ENCODE peak calls at places on chromosome 3, in five cellular contexts. C, U, X, M and D are unnamed samples. For H3K4me1, the result is how much of the 10 kb centered on the place peaks cover.

GRCh38 chr3:24192004-24192403 is 246.9 kb downstream of the NR1D2 start:
- DNase-seq in C (no peak), M (no peak), X (no peak), U (no peak), D (no peak)

GRCh38 chr3:191176038-191176437 is 23.0 kb upstream of the OSTN start:
- DNase-seq in M (no peak), C (no peak), X (no peak), U (no peak), D (no peak)

GRCh38 chr3:19688767-19689166 is 245.2 kb downstream of the EFHB start:
- DNase-seq in M (no peak), U (no peak), C (no peak), X (no peak), D (no peak)

GRCh38 chr3:56347219-56347871 is 120.9 kb downstream of the ERC2 start:
- DNase-seq in M (no peak), C (no peak), X (no peak), U (no peak), D (peak)

GRCh38 chr3:177481329-177481728 is 284.0 kb upstream of the TBL1XR1 start:
- DNase-seq in C (no peak), M (no peak), U (no peak), X (no peak), D (no peak)

GRCh38 chr3:23620616-23621015 is 185.1 kb upstream of the UBE2E1 start:
- DNase-seq in X (no peak), C (no peak), M (no peak), U (no peak), D (no peak)

GRCh38 chr3:170154084-170154483 is 27.4 kb downstream of the PHC3 start:
- DNase-seq in X (no peak), M (no peak), U (no peak), C (no peak), D (no peak)

GRCh38 chr3:186949281-186949982 is 19.1 kb downstream of the ST6GAL1 start:
- DNase-seq in M (peak), X (peak), U (no peak), C (no peak), D (no peak)

GRCh38 chr3:16103472-16103871 is 71.0 kb upstream of the GALNT15 start:
- DNase-seq in M (no peak), U (peak), C (no peak), X (no peak), D (no peak)

GRCh38 chr3:37241880-37242279 is 67.5 kb upstream of the LRRFIP2 start:
- DNase-seq in X (no peak), U (no peak), M (no peak), C (no peak), D (no peak)

GRCh38 chr3:193771736-193772135 is 178.7 kb downstream of the OPA1 start:
- DNase-seq in M (no peak), X (no peak), C (no peak), U (no peak), D (no peak)

GRCh38 chr3:124846189-124846588 is 41.0 kb downstream of the ITGB5 start:
- DNase-seq in C (no peak), U (peak), X (no peak), M (no peak), D (no peak)

GRCh38 chr3:35772364-35773009 is 133.2 kb downstream of the ARPP21 start:
- DNase-seq in U (no peak), M (no peak), X (no peak), C (no peak), D (no peak)

GRCh38 chr3:172538368-172539264 is 15.4 kb upstream of the TNFSF10 start:
- DNase-seq in C (no peak), U (no peak), X (no peak), M (no peak), D (no peak)

GRCh38 chr3:179716226-179716625 is 63.4 kb downstream of the USP13 start:
- DNase-seq in M (no peak), U (no peak), X (no peak), C (no peak), D (no peak)

GRCh38 chr3:47578119-47578630 is 490 bp downstream of the CSPG5 start:
- DNase-seq in C (no peak), M (peak), U (no peak), X (peak), D (no peak)

GRCh38 chr3:99500485-99500884 is 137.9 kb upstream of the COL8A1 start:
- DNase-seq in M (no peak), C (no peak), X (no peak), U (no peak), D (no peak)

GRCh38 chr3:111610612-111611054 is 15.5 kb upstream of the ZBED2 start:
- DNase-seq in M (no peak), U (no peak), X (no peak), C (peak), D (no peak)
- H3K27ac ChIP-seq in M (no peak), U (no peak), X (no peak), C (peak), D (no peak)

GRCh38 chr3:112773864-112774263 is 72.8 kb downstream of the CD200R1L start:
- DNase-seq in X (no peak), M (no peak), C (peak), U (no peak), D (no peak)
- H3K4me3 ChIP-seq in X (no peak), M (no peak), C (no peak), U (no peak), D (no peak)

DNA sequence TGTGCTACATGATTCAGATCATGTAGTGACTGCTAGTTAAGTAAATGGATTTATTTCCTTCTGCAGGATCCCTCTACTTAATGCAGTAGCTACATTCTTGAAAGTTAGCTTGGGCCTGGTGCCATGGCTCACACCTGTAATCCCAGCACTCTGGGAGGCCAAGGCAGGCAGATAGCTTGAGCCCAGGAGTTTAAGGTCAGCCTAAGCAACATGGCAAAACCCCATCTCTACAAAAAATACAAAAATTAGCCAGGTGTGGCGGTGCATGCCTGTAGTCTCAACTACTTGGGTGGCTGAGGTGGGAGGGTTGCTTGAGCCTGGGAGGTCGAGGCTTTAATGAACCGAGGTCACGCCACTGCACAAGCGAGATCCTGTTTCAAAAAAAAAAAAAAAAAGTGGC is 21.9 kb downstream of the TSEN2 start:
- DNase-seq in C (no peak), X (no peak), U (no peak), M (no peak), D (no peak)
- H3K4me1 ChIP-seq in C (under half), X (under half), U (under half), M (under half), D (under half)

GRCh38 chr3:71815676-71816075 is 30.7 kb upstream of the PROK2 start:
- DNase-seq in X (no peak), M (no peak), U (no peak), C (no peak), D (no peak)
- H3K27ac ChIP-seq in X (no peak), M (no peak), U (no peak), C (no peak), D (no peak)

GRCh38 chr3:14605070-14605469 is 46.5 kb upstream of the CCDC174 start:
- DNase-seq in U (peak), C (no peak), X (no peak), M (no peak), D (no peak)

GRCh38 chr3:14601692-14602005 is 49.9 kb upstream of the CCDC174 start:
- DNase-seq in X (no peak), M (no peak), C (no peak), U (peak), D (no peak)

GRCh38 chr3:14600856-14601610 is 50.5 kb upstream of the CCDC174 start:
- DNase-seq in C (no peak), M (no peak), X (no peak), U (peak), D (no peak)

GRCh38 chr3:14602006-14602803 is 49.4 kb upstream of the CCDC174 start:
- DNase-seq in X (no peak), U (peak), C (no peak), M (no peak), D (no peak)

GRCh38 chr3:14602804-14603644 is 48.5 kb upstream of the CCDC174 start:
- DNase-seq in U (peak), C (no peak), M (no peak), X (no peak), D (no peak)
- H3K4me3 ChIP-seq in U (peak), C (peak), M (peak), X (peak), D (peak)

DNA sequence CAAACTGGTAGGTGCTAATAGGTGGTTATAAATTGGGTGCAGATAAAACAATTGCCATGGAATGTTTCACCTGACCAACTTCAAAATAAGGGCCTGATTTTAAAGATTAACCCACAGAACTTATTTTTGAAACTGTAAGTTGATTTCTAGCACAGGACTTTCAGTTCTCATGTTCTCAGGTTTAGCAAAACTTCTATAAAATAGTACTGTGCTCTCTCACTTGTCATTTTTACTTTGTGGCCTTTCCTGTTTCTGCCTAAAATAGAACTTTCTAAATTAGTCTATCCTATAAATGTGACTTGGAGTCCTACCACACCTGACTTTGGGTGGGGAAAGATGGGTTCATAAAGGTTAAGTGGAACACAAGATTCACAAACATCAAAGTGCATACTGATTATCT is 38.8 kb downstream of the BTLA start:
- DNase-seq in M (no peak), C (no peak), X (no peak), U (no peak), D (no peak)
- H3K4me1 ChIP-seq in M (under half), C (under half), X (under half), U (under half), D (under half)

GRCh38 chr3:190077646-190078045 is 43.1 kb downstream of the P3H2 start:
- DNase-seq in U (no peak), M (no peak), X (no peak), C (no peak), D (no peak)
- H3K27ac ChIP-seq in U (peak), M (no peak), X (no peak), C (peak), D (no peak)

GRCh38 chr3:149271669-149272068 is 50.0 kb upstream of the CP start:
- DNase-seq in U (no peak), X (no peak), M (no peak), C (no peak), D (no peak)

GRCh38 chr3:149273096-149273751 is 51.6 kb upstream of the CP start:
- DNase-seq in M (no peak), C (no peak), U (no peak), X (no peak), D (peak)

GRCh38 chr3:149276621-149277020 is 55.0 kb upstream of the CP start:
- DNase-seq in M (no peak), C (no peak), X (no peak), U (no peak), D (no peak)

GRCh38 chr3:149277338-149277813 is 55.7 kb upstream of the CP start:
- DNase-seq in X (no peak), U (no peak), C (no peak), M (no peak), D (no peak)

DNA sequence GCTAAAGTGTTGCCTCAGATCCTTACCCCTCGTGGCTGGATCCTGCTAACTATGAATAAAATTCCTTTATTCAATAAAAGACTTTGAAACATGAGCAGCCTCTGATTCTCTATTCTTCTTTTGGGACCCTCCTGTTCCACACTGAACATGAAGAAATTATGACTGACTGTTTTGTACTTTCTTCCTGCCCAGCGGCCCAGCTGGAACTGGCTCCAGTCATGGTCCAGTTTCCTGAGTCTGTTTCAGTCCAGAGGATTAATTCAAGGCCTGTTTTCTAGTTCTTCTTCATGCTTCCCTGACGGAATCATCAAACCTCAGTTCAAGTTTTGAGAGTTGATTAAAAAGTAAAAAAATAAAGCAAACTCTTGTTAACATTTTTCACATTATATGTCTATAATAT is 52.6 kb upstream of the CP start:
- DNase-seq in X (no peak), C (no peak), U (no peak), M (no peak), D (no peak)
- H3K4me3 ChIP-seq in X (no peak), C (no peak), U (no peak), M (no peak), D (no peak)

DNA sequence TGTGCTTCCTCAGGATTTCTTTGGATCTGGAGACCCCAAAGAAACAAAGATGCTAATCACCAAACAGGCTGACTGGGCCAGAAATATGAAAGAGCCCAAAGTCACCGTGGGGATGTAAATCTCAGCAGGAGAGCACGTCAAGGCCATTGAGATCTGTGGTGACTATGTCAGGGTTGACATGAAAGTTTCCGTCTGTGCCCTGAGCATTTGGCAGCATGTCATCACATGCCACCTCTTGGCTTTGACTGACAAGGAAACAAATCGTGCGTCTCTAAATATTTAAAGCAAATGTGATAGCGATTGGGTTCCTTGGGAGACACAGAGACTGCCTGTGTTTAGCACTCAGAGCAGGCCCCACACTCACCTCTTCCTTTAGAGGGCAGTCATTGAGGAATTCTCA is 35.2 kb downstream of the EFCAB12 start:
- DNase-seq in M (no peak), U (no peak), C (no peak), X (no peak), D (no peak)
- H3K4me1 ChIP-seq in M (under half), U (under half), C (under half), X (half or more), D (under half)

DNA sequence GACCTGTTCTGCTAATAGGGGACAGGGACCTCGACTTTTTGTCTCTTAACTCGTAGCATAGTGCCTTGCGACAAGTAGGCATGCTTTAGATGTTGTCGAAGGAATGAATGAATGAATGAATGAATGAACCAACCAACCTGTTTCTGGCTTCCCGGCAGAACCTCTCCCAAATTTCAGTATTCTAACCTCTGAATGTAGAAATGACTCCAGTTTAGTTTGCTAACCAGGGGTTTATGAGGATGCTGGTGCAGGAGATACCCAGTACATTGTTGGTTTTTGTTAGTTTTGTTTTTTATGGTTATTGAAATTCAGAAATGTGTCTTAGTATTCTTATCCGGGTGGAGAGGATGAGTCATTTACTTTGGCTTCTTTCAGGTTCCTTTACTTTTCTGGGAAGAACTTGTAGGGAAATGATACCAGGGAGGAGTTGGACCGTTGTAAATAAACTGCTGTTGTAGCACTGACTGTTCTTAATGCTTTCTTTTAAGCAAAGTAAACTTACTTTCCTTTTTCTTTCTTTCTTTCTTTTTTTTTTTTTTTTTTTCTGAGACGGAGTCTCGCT is 29.6 kb upstream of the EHHADH start:
- DNase-seq in X (no peak), U (no peak), C (no peak), M (no peak), D (no peak)
- H3K27ac ChIP-seq in X (no peak), U (no peak), C (peak), M (no peak), D (peak)